ENCODE peak calls at places on chromosomes 7 and 10, in seven cellular contexts. S is brain microvascular endothelial cell, K is BJ, U is mammary epithelial cell, M is A549, C is left ventricle myocardium inferior, N is AG04449. D is an unnamed sample.

GRCh38 chr7:78679477-78679876 is 774.0 kb downstream of the MAGI2 start:
- DNase-seq in S (no peak), K (no peak), U (no peak), M (no peak), C (no peak), N (no peak), D (no peak)

GRCh38 chr7:54987772-54988171 is 31.0 kb upstream of the EGFR start:
- DNase-seq in S (no peak), K (no peak), U (no peak), M (peak), C (no peak), N (no peak), D (no peak)

GRCh38 chr10:75240329-75240728 is 4.6 kb upstream of the COMTD1 start:
- DNase-seq in S (no peak), K (no peak), U (no peak), M (no peak), C (no peak), N (no peak), D (no peak)

GRCh38 chr7:1204460-1204859 is 28.2 kb upstream of the UNCX start:
- DNase-seq in S (no peak), K (no peak), U (no peak), M (no peak), C (no peak), N (no peak), D (no peak)

GRCh38 chr10:104005172-104005863 is 38.4 kb downstream of the SLK start:
- DNase-seq in S (no peak), K (no peak), U (no peak), M (no peak), C (no peak), N (no peak), D (no peak)

GRCh38 chr7:115477193-115477651 is 553.3 kb downstream of the TFEC start:
- DNase-seq in S (no peak), K (no peak), U (no peak), M (no peak), C (peak), N (no peak), D (no peak)

GRCh38 chr7:159121068-159121467 is 23.6 kb downstream of the VIPR2 start:
- DNase-seq in S (no peak), K (no peak), U (no peak), M (no peak), C (no peak), N (no peak), D (no peak)

GRCh38 chr7:102279537-102280400 is 6.9 kb upstream of the SH2B2 start:
- DNase-seq in S (no peak), K (no peak), U (peak), M (peak), C (peak), N (no peak), D (no peak)

GRCh38 chr7:47310020-47310419 is 271.9 kb downstream of the TNS3 start:
- DNase-seq in S (no peak), K (no peak), U (no peak), M (no peak), C (no peak), N (no peak), D (no peak)

GRCh38 chr10:60456053-60456452 is 66.4 kb upstream of the ANK3 start:
- DNase-seq in S (no peak), K (no peak), U (no peak), M (no peak), C (no peak), N (no peak), D (no peak)

GRCh38 chr7:2012044-2012900 is 220.5 kb downstream of the MAD1L1 start:
- DNase-seq in S (no peak), K (no peak), U (no peak), M (no peak), C (peak), N (no peak), D (no peak)

GRCh38 chr10:108653466-108653865 is 1269.8 kb downstream of the XPNPEP1 start:
- DNase-seq in S (no peak), K (no peak), U (no peak), M (no peak), C (no peak), N (no peak), D (no peak)

GRCh38 chr7:20647908-20648776 is 32.7 kb downstream of the ABCB5 start:
- DNase-seq in S (no peak), K (no peak), U (peak), M (peak), C (no peak), N (no peak), D (no peak)

GRCh38 chr7:70171369-70171768 is 573.1 kb downstream of the AUTS2 start:
- DNase-seq in S (no peak), K (no peak), U (no peak), M (no peak), C (no peak), N (no peak), D (no peak)

GRCh38 chr10:88592425-88592824 is 5.9 kb downstream of the LIPJ start:
- DNase-seq in S (no peak), K (no peak), U (peak), M (peak), C (no peak), N (no peak), D (no peak)

GRCh38 chr7:2572101-2572842 is 13.5 kb downstream of the IQCE start:
- DNase-seq in S (peak), K (no peak), U (peak), M (no peak), C (no peak), N (no peak), D (no peak)

GRCh38 chr7:142328551-142328950 is 70.7 kb upstream of the PRSS58 start:
- DNase-seq in S (no peak), K (no peak), U (no peak), M (no peak), C (no peak), N (no peak), D (no peak)

GRCh38 chr10:98423691-98424120 is 8.7 kb upstream of the PYROXD2 start:
- DNase-seq in S (no peak), K (no peak), U (no peak), M (peak), C (no peak), N (no peak), D (peak)
- TF ChIP-seq CTCF in S (peak), K (no peak), U (no peak), M (no peak), C (peak), N (peak), D (peak)

DNA sequence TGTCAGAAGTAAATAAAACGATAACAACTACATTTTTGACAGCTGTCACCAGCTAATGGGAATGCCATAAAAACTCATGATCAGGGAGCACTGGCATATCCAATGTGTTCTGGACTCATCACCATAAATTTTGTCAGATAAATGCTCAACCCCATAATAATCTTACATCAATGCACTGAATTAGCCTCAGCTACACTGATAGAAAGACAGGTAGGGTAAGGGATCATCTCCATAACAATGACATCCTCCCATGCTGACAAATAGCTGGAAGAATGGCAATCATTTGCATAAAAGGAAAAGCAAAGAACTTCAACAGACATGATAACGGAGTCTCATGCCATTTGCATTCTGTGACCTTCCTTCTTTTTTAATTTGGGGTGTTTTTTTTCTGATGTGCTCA is 352.8 kb upstream of the PFKP start:
- DNase-seq in S (no peak), K (no peak), U (no peak), M (no peak), C (no peak), N (no peak), D (no peak)
- TF ChIP-seq CTCF in S (no peak), K (no peak), U (no peak), M (no peak), C (no peak), N (no peak), D (no peak)

DNA sequence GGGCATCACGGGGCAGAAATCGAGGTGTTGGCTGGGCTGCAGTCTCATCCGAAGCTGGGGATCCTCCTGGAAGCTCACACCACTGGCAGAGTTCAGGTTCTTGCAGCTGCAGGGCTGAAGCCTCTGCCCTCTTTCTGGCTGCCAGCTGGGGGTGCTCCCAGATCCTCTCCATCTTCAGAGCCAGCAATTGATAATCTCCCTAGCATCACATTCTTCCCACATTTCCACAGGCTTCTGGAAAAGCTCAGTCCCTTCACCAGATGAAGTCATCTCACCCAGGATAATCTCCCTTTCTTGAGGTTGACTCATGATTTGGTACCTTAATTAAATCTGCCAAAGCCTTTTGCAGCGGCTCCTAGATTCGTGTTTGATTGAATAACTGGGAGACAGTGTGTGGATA is 55.2 kb downstream of the NRP1 start:
- DNase-seq in S (no peak), K (no peak), U (no peak), M (no peak), C (no peak), N (no peak), D (no peak)
- TF ChIP-seq CTCF in S (no peak), K (no peak), U (no peak), M (no peak), C (no peak), N (peak), D (no peak)

DNA sequence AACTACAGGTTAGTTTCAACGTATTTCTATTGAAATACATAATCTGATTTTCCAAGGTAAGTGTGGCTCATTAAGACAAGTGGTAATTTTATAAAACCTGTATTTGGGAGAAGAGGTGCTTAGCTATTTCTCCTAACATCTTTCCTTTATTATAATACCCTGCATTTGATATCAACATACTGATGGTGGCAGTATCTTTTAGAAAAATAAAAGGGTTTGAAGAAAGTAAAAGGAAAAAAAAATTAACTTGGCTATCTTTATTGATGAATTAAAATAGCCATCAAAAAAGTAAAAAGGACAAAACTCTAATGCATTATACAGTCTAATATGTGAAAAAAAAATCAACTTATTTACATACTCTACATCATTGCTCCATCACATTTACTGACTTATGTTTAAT is 68.0 kb downstream of the NRBF2 start:
- DNase-seq in S (no peak), K (no peak), U (no peak), M (no peak), C (no peak), N (no peak), D (no peak)
- TF ChIP-seq CTCF in S (no peak), K (no peak), U (no peak), M (no peak), C (no peak), N (no peak), D (no peak)

GRCh38 chr10:19488592-19489280 is 327.5 kb upstream of the PLXDC2 start:
- DNase-seq in S (no peak), K (no peak), U (no peak), M (no peak), C (peak), N (no peak), D (peak)
- TF ChIP-seq CTCF in S (peak), K (no peak), U (no peak), M (no peak), C (peak), N (no peak), D (peak)

DNA sequence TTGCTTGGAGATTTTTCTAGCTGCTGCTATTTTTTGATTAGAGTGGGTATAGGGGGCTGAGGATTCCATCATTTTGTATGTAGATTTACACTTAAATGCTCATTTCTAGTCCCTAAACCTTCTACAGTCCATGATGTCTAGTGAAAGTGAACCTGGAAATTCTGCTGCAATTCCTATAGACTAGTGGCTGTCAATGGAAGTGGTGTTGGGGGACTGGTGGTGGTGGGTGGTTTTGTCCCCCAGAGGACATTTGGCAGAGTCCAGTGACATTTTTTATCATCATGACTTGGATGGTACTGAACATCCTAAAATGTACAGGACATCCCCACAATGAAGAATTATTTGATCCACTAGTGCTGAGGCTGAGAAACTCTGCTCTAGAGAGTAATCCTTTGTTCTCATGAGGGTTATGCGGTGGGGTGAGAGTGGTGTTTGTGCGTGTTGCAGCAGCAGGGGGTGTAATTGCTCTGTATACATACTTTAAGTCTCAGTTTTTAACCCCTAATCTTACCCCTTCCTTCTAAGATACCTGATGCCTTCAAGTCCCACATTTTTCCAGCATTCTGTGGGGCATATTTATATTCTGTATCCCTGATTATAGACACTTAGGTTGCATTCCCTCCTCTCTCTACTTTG is 35.0 kb downstream of the KIF11 start:
- DNase-seq in S (peak), K (no peak), U (no peak), M (peak), C (no peak), N (no peak), D (no peak)
- TF ChIP-seq CTCF in S (peak), K (no peak), U (no peak), M (no peak), C (no peak), N (no peak), D (no peak)

DNA sequence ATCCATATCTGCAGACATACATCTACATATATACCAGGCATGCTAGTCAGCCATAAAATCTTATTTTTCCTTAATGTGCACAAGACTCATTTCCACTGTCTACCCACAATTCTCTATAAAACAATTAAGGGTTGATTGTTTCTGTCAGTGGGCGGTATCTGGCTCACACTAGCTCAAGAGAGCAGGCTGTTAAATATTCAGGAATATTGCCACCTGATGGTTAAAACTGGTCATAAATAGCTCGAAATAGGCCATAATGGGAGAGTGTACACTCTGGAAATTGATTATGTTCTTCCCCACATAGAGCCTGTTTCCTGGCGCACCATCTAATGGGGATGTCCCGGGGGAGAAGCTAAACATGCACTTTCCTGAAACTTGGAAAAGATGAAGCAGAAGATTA is 620.6 kb upstream of the ANKRD30A start:
- DNase-seq in S (no peak), K (no peak), U (peak), M (no peak), C (no peak), N (no peak), D (no peak)
- TF ChIP-seq CTCF in S (no peak), K (no peak), U (peak), M (no peak), C (peak), N (no peak), D (peak)

GRCh38 chr10:71429304-71429703 is 32.6 kb downstream of the CDH23 start:
- DNase-seq in S (no peak), K (no peak), U (no peak), M (no peak), C (no peak), N (no peak), D (peak)

GRCh38 chr10:71427246-71427645 is 30.5 kb downstream of the CDH23 start:
- DNase-seq in S (no peak), K (no peak), U (no peak), M (no peak), C (no peak), N (no peak), D (peak)

GRCh38 chr10:71431216-71431944 is 34.7 kb downstream of the CDH23 start:
- DNase-seq in S (no peak), K (no peak), U (no peak), M (no peak), C (no peak), N (no peak), D (peak)

GRCh38 chr10:71431945-71432905 is 35.5 kb downstream of the CDH23 start:
- DNase-seq in S (no peak), K (no peak), U (no peak), M (peak), C (no peak), N (no peak), D (peak)

DNA sequence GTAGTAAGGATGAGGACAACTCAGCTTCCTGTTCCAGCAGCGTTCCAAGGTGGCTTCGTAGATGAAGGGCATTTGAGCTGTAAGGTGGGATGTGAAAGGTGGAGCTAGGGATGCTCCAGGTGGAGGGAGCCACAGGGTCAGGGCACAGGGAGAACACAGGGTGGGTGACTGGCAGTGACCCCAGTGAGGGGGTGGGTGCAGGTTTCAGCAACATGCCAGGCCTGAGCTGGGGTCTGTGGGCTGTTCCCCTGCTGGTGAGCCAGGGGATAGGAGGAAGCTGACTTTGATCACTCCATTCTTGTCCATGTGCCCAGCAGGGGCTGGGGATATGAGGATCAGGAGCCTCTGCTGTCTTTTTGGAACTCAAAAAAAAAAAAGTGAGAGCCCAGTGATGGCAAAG is 33.2 kb downstream of the CDH23 start:
- DNase-seq in S (no peak), K (no peak), U (no peak), M (no peak), C (no peak), N (no peak), D (peak)
- TF ChIP-seq CTCF in S (peak), K (no peak), U (no peak), M (no peak), C (no peak), N (no peak), D (no peak)

D was measured in osteocyte.